ENCODE peak calls at places on chromosomes 2 and 18, in six cellular contexts. S is SK-MEL-5, N is T-cell, Z is NCI-H1092 treated with DMSO at 0.1 percent for 48 hours, H is LHCN-M2, K is T1000. D is an unnamed sample.

GRCh38 chr18:9827856-9828793 is 57.6 kb upstream of the TXNDC2 start:
- DNase-seq in K (peak), N (no peak), S (peak), H (peak), Z (no peak), D (no peak)

GRCh38 chr2:96802721-96803120 is 13.3 kb upstream of the CNNM3 start:
- DNase-seq in N (no peak), Z (no peak), S (no peak), K (no peak), H (no peak), D (no peak)

GRCh38 chr2:240398711-240399267 is 36.7 kb upstream of the GPC1 start:
- DNase-seq in N (no peak), K (no peak), Z (no peak), H (no peak), S (no peak), D (no peak)

GRCh38 chr2:220162320-220162719 is 534.9 kb downstream of the SLC4A3 start:
- DNase-seq in S (no peak), Z (no peak), K (no peak), H (peak), N (no peak), D (no peak)

GRCh38 chr2:16063251-16063850 is 123.0 kb downstream of the MYCN start:
- DNase-seq in S (no peak), K (no peak), H (no peak), Z (no peak), N (no peak), D (no peak)

GRCh38 chr2:196640031-196640548 is 575 bp downstream of the CCDC150 start:
- DNase-seq in S (no peak), Z (no peak), K (no peak), N (no peak), H (no peak), D (no peak)

GRCh38 chr2:177559638-177560037 is 167.1 kb downstream of the AGPS start:
- DNase-seq in S (no peak), N (no peak), K (no peak), H (no peak), Z (no peak), D (no peak)

GRCh38 chr2:55229221-55229620 is 2.9 kb downstream of the CLHC1 start:
- DNase-seq in H (no peak), Z (no peak), N (no peak), S (peak), K (no peak), D (no peak)

GRCh38 chr2:238724728-238725127 is 123.2 kb upstream of the TWIST2 start:
- DNase-seq in S (no peak), H (no peak), N (no peak), K (no peak), Z (no peak), D (no peak)

GRCh38 chr2:46198164-46198883 is 98.9 kb upstream of the EPAS1 start:
- DNase-seq in H (no peak), N (no peak), Z (no peak), K (no peak), S (no peak), D (no peak)

GRCh38 chr2:233945146-233945545 is 28.0 kb downstream of the TRPM8 start:
- DNase-seq in K (no peak), Z (no peak), N (no peak), S (peak), H (no peak), D (no peak)

GRCh38 chr2:69720404-69720803 is 21.5 kb upstream of the ANXA4 start:
- DNase-seq in Z (no peak), H (no peak), K (no peak), N (no peak), S (peak), D (no peak)

GRCh38 chr2:240733803-240734495 is 42.3 kb downstream of the AQP12A start:
- DNase-seq in H (no peak), N (peak), Z (no peak), S (peak), K (no peak), D (no peak)

GRCh38 chr2:30134582-30134981 is 12.2 kb upstream of the YPEL5 start:
- DNase-seq in K (no peak), H (no peak), N (no peak), Z (no peak), S (no peak), D (no peak)

GRCh38 chr2:22901471-22901870 is 483.5 kb upstream of the KLHL29 start:
- DNase-seq in H (no peak), S (no peak), Z (no peak), N (no peak), K (no peak), D (no peak)

GRCh38 chr2:40213071-40213470 is 238.8 kb downstream of the SLC8A1 start:
- DNase-seq in Z (peak), N (no peak), H (peak), S (peak), K (no peak), D (no peak)

GRCh38 chr2:54704688-54705605 is 18.5 kb upstream of the EML6 start:
- DNase-seq in S (peak), K (no peak), N (no peak), Z (peak), H (peak), D (no peak)

GRCh38 chr2:235594041-235594440 is 100.2 kb downstream of the AGAP1 start:
- DNase-seq in Z (peak), H (peak), N (no peak), K (no peak), S (peak), D (no peak)

GRCh38 chr2:229344151-229344551 is 73.1 kb upstream of the PID1 start:
- DNase-seq in N (no peak), Z (no peak), H (peak), S (no peak), K (no peak), D (no peak)

GRCh38 chr2:239012228-239012627 is 164.3 kb downstream of the TWIST2 start:
- DNase-seq in Z (no peak), K (no peak), H (no peak), S (no peak), N (no peak), D (no peak)

GRCh38 chr18:10371165-10371564 is 83.3 kb upstream of the APCDD1 start:
- DNase-seq in N (no peak), H (no peak), K (no peak), S (no peak), Z (no peak), D (no peak)

GRCh38 chr2:120404274-120404673 is 58.3 kb downstream of the INHBB start:
- DNase-seq in Z (no peak), N (no peak), H (no peak), S (no peak), K (no peak), D (no peak)

GRCh38 chr2:98442488-98442887 is 2.2 kb upstream of the INPP4A start:
- DNase-seq in H (no peak), Z (no peak), N (no peak), S (no peak), K (no peak), D (no peak)

GRCh38 chr2:174634130-174635014 is 36.8 kb upstream of the WIPF1 start:
- DNase-seq in S (peak), H (no peak), Z (no peak), K (no peak), N (peak), D (peak)

GRCh38 chr2:120936476-120937334 is 201.0 kb downstream of the GLI2 start:
- DNase-seq in H (no peak), K (no peak), S (no peak), Z (no peak), N (no peak), D (no peak)

GRCh38 chr18:25298853-25299274 is 53.1 kb downstream of the ZNF521 start:
- DNase-seq in H (peak), S (peak), Z (no peak), K (peak), N (no peak), D (no peak)

D was measured in C1 segment of cervical spinal cord.